ENCODE peak calls at places on chromosome 9, in four cellular contexts. T is kidney epithelial cell, B is heart left ventricle, F is PC-3. D is an unnamed sample.

GRCh38 chr9:19785230-19785629 is 3.6 kb downstream of the SLC24A2 start:
- DNase-seq in B (no peak), T (no peak), F (no peak), D (no peak)

GRCh38 chr9:129242191-129242953 is 64.3 kb upstream of the IER5L start:
- DNase-seq in F (no peak), T (no peak), B (no peak), D (no peak)

GRCh38 chr9:105062222-105062850 is 134.4 kb upstream of the ABCA1 start:
- DNase-seq in F (no peak), T (no peak), B (no peak), D (no peak)

GRCh38 chr9:113219972-113220371 is 1.1 kb downstream of the FKBP15 start:
- DNase-seq in T (no peak), F (no peak), B (no peak), D (peak; percentile 40)

GRCh38 chr9:134792627-134793026 is 88.0 kb upstream of the FCN2 start:
- DNase-seq in F (no peak), T (no peak), B (no peak), D (no peak)

GRCh38 chr9:124004608-124005007 is 7.0 kb upstream of the LHX2 start:
- DNase-seq in B (no peak), T (no peak), F (no peak), D (no peak)

GRCh38 chr9:110752766-110753165 is 84.2 kb downstream of the MUSK start:
- DNase-seq in B (no peak), T (peak; percentile 57), F (peak; percentile 98), D (peak; percentile 76)

GRCh38 chr9:12775963-12776774 is 1.3 kb downstream of the LURAP1L start:
- DNase-seq in B (peak; percentile 83), F (peak; percentile 74), T (peak; percentile 73), D (peak; percentile 53)

GRCh38 chr9:5549671-5550650 is 39.6 kb downstream of the PDCD1LG2 start:
- DNase-seq in F (peak; percentile 20), B (no peak), T (no peak), D (peak; percentile 32)

GRCh38 chr9:6956796-6957355 is 199.1 kb downstream of the KDM4C start:
- DNase-seq in F (no peak), B (no peak), T (no peak), D (no peak)

GRCh38 chr9:8331507-8331906 is 531.9 kb upstream of the DMAC1 start:
- DNase-seq in T (no peak), F (no peak), B (no peak), D (no peak)

GRCh38 chr9:126613656-126614055 is at the start of gene LMX1B:
- DNase-seq in F (no peak), T (no peak), B (peak; percentile 64), D (no peak)
- H3K4me3 ChIP-seq in F (peak within 1 kb of the TSS; percentile 59), T (no peak within 1 kb of the TSS), B (peak within 1 kb of the TSS; percentile 53), D (no peak within 1 kb of the TSS)

GRCh38 chr9:63859475-63860215 is 1425.4 kb downstream of the FOXD4L5 start:
- DNase-seq in B (peak; percentile 65), T (no peak), F (no peak), D (no peak)
- TF ChIP-seq CTCF in B (no peak), T (no peak), F (no peak), D (no peak)

GRCh38 chr9:83980395-83981125 is at the start of gene RMI1:
- DNase-seq in B (peak; percentile 100), F (peak; percentile 95), T (peak; percentile 71), D (peak; percentile 95)

GRCh38 chr9:83979812-83980394 is at the start of gene HNRNPK:
- DNase-seq in T (peak; percentile 65), B (peak; percentile 100), F (peak; percentile 95), D (peak; percentile 96)

GRCh38 chr9:83978992-83979811 is 813 bp downstream of the HNRNPK start:
- DNase-seq in T (no peak), B (peak; percentile 90), F (peak; percentile 48), D (peak; percentile 50)

GRCh38 chr9:83976372-83976771 is 3.6 kb downstream of the HNRNPK start:
- DNase-seq in F (no peak), T (no peak), B (no peak), D (no peak)

DNA sequence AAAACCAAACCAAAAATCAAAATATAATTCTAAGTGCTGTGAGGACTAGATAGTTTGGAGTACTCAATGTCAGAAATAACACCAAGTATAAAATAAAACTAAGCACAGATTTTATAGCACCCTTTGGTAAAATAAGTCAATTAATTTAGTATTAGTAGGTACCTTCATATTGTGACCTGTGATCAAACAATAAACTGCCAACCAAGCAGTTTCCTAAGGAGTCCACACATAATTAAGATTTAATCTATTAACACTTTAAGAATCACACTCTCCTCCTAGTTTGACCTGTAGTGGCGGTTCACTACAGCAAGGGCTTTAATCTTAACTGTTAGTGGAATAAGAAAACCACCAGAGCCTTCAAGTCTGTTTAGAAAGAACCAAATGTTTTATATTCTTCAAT is 2.8 kb downstream of the HNRNPK start:
- DNase-seq in F (no peak), B (no peak), T (no peak), D (no peak)
- H3K4me3 ChIP-seq in F (peak overlapping the region; percentile 94), B (peak overlapping the region; percentile 92), T (peak overlapping the region; percentile 88), D (peak overlapping the region; percentile 99)

DNA sequence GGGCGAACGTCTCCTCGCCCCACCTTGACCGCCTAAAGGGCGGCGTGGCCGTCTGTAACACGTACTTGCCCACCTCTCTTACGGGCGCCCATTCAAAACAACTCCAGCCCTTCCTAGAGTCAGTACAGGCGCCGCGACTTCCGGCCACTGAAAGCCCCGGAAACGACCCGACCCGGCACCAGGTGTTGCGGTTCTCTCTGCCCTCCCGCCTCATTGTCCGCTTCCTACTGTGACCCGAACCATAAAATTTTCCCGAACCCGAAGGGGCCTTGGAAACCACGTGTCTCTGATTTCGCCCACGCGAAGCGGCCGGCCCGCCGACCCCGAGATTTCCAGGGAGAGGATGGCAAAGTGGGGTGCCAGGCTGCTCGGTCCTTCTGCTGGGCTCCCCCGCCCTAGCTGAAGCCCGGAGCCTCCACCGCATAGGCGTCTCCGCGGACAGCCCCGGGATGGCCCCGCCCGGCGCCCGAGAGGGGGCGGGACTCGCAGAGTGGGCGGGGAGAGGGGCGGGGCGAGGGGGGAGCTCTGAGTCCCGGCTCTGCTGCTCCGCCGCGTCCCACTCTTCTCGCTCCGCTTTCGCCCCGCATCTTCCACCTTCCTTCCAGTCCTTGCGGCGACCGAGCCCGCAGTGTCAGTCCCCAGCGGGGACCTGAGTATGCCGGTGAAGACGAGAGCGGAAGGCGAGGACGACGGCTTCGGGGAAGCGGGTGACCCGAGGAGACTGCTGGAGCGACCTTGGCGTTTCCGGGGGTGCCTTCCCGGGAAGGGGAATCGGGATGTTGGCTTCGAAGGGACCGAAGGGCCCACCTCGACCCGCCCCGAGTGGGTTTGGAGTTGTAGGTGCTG is 684 bp upstream of the PTGES2 start:
- DNase-seq in F (peak; percentile 82), B (peak; percentile 86), T (no peak), D (peak; percentile 77)
- TF ChIP-seq CTCF in F (no peak), B (no peak), T (no peak), D (no peak)

GRCh38 chr9:72533322-72533721 is 11.9 kb downstream of the TMC1 start:
- DNase-seq in F (peak; percentile 29), T (peak; percentile 61), B (no peak), D (no peak)

GRCh38 chr9:72524820-72525539 is 3.6 kb downstream of the TMC1 start:
- DNase-seq in B (peak; percentile 25), F (peak; percentile 94), T (peak; percentile 100), D (peak; percentile 93)

GRCh38 chr9:72529531-72529930 is 8.1 kb downstream of the TMC1 start:
- DNase-seq in B (no peak), T (no peak), F (no peak), D (no peak)

GRCh38 chr9:72526901-72527800 is 5.7 kb downstream of the TMC1 start:
- DNase-seq in B (peak; percentile 56), F (peak; percentile 84), T (peak; percentile 96), D (peak; percentile 88)

DNA sequence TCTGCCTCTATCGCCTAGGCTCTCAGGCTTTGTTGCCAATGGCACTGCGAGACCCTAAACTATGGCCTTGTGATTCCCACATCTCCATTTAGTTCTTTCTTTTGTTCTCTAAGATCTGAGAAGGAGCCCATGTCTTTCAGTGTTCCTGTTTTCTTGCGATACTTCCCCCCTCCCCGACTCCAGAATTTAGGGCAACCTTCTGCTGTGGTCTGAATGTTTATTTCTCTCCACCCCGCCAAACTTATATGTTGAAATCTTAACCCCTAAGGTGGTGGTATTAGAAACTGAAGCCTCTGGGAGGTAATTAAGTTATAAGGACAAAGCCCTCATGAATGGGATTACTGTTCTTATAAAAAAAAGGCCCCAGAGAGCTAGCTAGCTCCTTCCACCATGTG is 6.4 kb downstream of the TMC1 start:
- DNase-seq in T (no peak), B (no peak), F (no peak), D (no peak)
- H3K4me3 ChIP-seq in T (no peak overlapping the region), B (peak overlapping the region; percentile 40), F (peak overlapping the region; percentile 50), D (peak overlapping the region; percentile 2)

GRCh38 chr9:133768859-133769510 is 30.8 kb upstream of the SARDH start:
- DNase-seq in F (no peak), T (no peak), B (peak; percentile 6), D (no peak)
- TF ChIP-seq CTCF in F (peak; percentile 20), T (no peak), B (no peak), D (no peak)

D was measured in astrocyte of the cerebellum.